ENCODE peak calls at places on chromosomes 1 and 21, in four cellular contexts. Q is H9, B is neuronal stem cell, H is IMR-90. R is an unnamed sample.

GRCh38 chr1:94676686-94677085 is 135.1 kb upstream of the F3 start:
- DNase-seq in Q (no peak), B (no peak), H (no peak), R (no peak)

GRCh38 chr1:28127617-28128257 is 39.3 kb upstream of the EYA3 start:
- DNase-seq in Q (no peak), B (no peak), H (no peak), R (no peak)

GRCh38 chr1:151713874-151714273 is 2.7 kb downstream of the CELF3 start:
- DNase-seq in Q (no peak), B (no peak), H (no peak), R (no peak)

GRCh38 chr1:175968486-175969182 is 225.2 kb upstream of the TNR start:
- DNase-seq in Q (no peak), B (no peak), H (peak; percentile 45), R (peak; percentile 26)

GRCh38 chr1:77888071-77888428 is 374 bp upstream of the NEXN start:
- DNase-seq in Q (no peak), B (no peak), H (peak; percentile 74), R (peak; percentile 83)

GRCh38 chr1:4084446-4084845 is 184.4 kb upstream of the C1orf174 start:
- DNase-seq in Q (no peak), B (no peak), H (no peak), R (no peak)

GRCh38 chr1:157227700-157228099 is 89.5 kb upstream of the ETV3 start:
- DNase-seq in Q (no peak), B (no peak), H (no peak), R (no peak)

GRCh38 chr1:44571712-44572571 is 102.3 kb downstream of the TMEM53 start:
- DNase-seq in Q (no peak), B (no peak), H (no peak), R (no peak)

GRCh38 chr1:29122662-29122986 is 1.1 kb downstream of the TMEM200B start:
- DNase-seq in Q (no peak), B (peak; percentile 31), H (peak; percentile 67), R (peak; percentile 75)

GRCh38 chr1:164796916-164797315 is 237.9 kb downstream of the PBX1 start:
- DNase-seq in Q (no peak), B (no peak), H (no peak), R (no peak)

GRCh38 chr1:8764301-8764937 is 53.0 kb downstream of the RERE start:
- DNase-seq in Q (no peak), B (no peak), H (no peak), R (peak; percentile 5)

GRCh38 chr21:35616090-35616489 is 444.2 kb downstream of the SETD4 start:
- DNase-seq in Q (no peak), B (no peak), H (peak; percentile 70), R (peak; percentile 29)

GRCh38 chr1:66648896-66649597 is 103.2 kb upstream of the DYNLT5 start:
- DNase-seq in Q (no peak), B (no peak), H (no peak), R (no peak)

GRCh38 chr1:93628682-93629081 is 53.0 kb downstream of the BCAR3 start:
- DNase-seq in Q (no peak), B (no peak), H (no peak), R (no peak)

GRCh38 chr21:26070822-26071425 is 99.6 kb downstream of the APP start:
- DNase-seq in Q (no peak), B (no peak), H (peak; percentile 45), R (peak; percentile 85)

GRCh38 chr1:4590766-4591165 is 63.6 kb upstream of the AJAP1 start:
- DNase-seq in Q (no peak), B (no peak), H (no peak), R (no peak)

GRCh38 chr1:228852015-228852414 is 116.7 kb downstream of the RHOU start:
- DNase-seq in Q (peak; percentile 37), B (no peak), H (no peak), R (no peak)
- H3K14ac ChIP-seq in Q (no peak overlapping the region), B (peak overlapping the region; percentile 57), H (no peak overlapping the region), R (no peak overlapping the region)

GRCh38 chr21:29633766-29634165 is 306.0 kb downstream of the GRIK1 start:
- DNase-seq in Q (no peak), B (no peak), H (no peak), R (no peak)
- H2BK15ac ChIP-seq in Q (no peak overlapping the region), B (no peak overlapping the region), H (no peak overlapping the region), R (no peak overlapping the region)

GRCh38 chr1:19454265-19455198 is 30.8 kb downstream of the CAPZB start:
- DNase-seq in Q (no peak), B (no peak), H (no peak), R (peak; percentile 60)

GRCh38 chr1:19452221-19452663 is 33.1 kb downstream of the CAPZB start:
- DNase-seq in Q (no peak), B (no peak), H (peak; percentile 57), R (no peak)

GRCh38 chr1:19450811-19451564 is 34.4 kb downstream of the CAPZB start:
- DNase-seq in Q (no peak), B (no peak), H (peak; percentile 99), R (peak; percentile 97)

GRCh38 chr1:19455353-19455752 is 30.0 kb downstream of the CAPZB start:
- DNase-seq in Q (no peak), B (no peak), H (no peak), R (no peak)

DNA sequence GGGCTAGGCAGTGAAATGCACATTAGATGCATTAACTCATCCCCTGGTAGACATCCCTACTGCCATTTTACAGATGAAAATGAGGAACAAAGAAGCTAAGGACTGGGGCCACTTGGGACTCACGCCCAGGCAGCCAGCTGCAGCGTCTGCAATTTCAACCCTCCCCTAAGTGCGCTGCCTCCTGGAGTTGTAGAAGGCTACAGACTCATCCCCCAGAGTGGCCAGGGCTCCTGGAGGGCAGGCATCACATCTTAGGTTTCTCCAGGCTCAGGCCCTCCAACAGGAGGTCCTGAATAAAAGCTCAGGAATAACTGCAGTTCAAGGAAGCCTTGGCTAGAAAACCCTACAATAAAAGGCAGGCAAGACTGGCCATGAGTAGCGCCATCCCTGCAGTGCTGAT is 31.5 kb downstream of the CAPZB start:
- DNase-seq in Q (no peak), B (no peak), H (no peak), R (no peak)
- H3K9ac ChIP-seq in Q (no peak overlapping the region), B (no peak overlapping the region), H (no peak overlapping the region), R (peak overlapping the region; percentile 88)

GRCh38 chr1:2833454-2834145 is 32.1 kb upstream of the TTC34 start:
- DNase-seq in Q (no peak), B (no peak), H (no peak), R (no peak)
- H3K14ac ChIP-seq in Q (no peak overlapping the region), B (no peak overlapping the region), H (no peak overlapping the region), R (no peak overlapping the region)

R was measured in mesenchymal stem cell.